ENCODE peak calls at places on chromosomes 3 and 15, in four cellular contexts. P is endodermal cell, G is GM06990, X is BJ. B is an unnamed sample.

GRCh38 chr3:151933224-151933858 is 59.9 kb downstream of the SUCNR1 start:
- DNase-seq in P (no peak), G (no peak), X (peak; percentile 71), B (no peak)

GRCh38 chr3:62186967-62187366 is 186.4 kb downstream of the FEZF2 start:
- DNase-seq in X (no peak), P (peak; percentile 67), G (no peak), B (no peak)

GRCh38 chr3:42148982-42149432 is 57.9 kb downstream of the TRAK1 start:
- DNase-seq in G (no peak), X (peak; percentile 12), P (peak; percentile 90), B (no peak)

GRCh38 chr15:29131336-29132109 is 138.1 kb downstream of the NSMCE3 start:
- DNase-seq in G (no peak), X (no peak), P (no peak), B (no peak)

GRCh38 chr3:7546219-7546618 is 685.3 kb downstream of the GRM7 start:
- DNase-seq in G (no peak), P (no peak), X (no peak), B (no peak)

GRCh38 chr15:71667228-71667627 is 143.1 kb upstream of the NR2E3 start:
- DNase-seq in X (no peak), P (no peak), G (no peak), B (no peak)

GRCh38 chr15:74795961-74796625 is 14.2 kb downstream of the CSK start:
- DNase-seq in X (no peak), P (no peak), G (no peak), B (no peak)

GRCh38 chr3:43953814-43954241 is 263.1 kb downstream of the ABHD5 start:
- DNase-seq in P (no peak), G (no peak), X (no peak), B (no peak)

GRCh38 chr3:53570086-53570485 is 75.7 kb downstream of the CACNA1D start:
- DNase-seq in G (no peak), X (no peak), P (no peak), B (no peak)

DNA sequence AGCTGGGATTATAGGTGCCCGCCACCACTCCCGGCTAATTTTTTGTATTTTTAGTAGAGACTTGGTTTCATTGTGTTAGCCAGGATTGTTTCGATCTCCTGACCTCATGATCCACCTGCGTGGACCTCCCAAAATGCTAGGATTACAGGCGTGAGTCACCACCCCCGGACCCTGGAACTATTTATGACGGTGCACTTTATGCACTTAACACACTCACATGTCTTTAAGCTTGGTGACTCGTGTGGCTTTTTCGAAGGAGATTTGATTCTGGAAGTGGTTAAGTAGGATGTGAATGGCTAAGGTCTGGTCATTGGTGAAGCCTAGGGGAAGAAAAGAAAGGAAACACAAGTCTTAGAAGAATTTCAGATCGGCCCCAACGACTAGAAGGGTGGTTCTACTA is 20.3 kb downstream of the BBS4 start:
- DNase-seq in G (no peak), P (no peak), X (no peak), B (no peak)
- TF ChIP-seq CTCF in G (no peak), P (no peak), X (no peak), B (no peak)

GRCh38 chr15:57611938-57612337 is 20.2 kb downstream of the MYZAP start:
- DNase-seq in X (no peak), G (no peak), P (peak; percentile 57), B (no peak)
- TF ChIP-seq CTCF in X (peak; percentile 58), G (no peak), P (peak; percentile 60), B (no peak)

GRCh38 chr3:39150170-39150802 is 3.1 kb downstream of the CSRNP1 start:
- DNase-seq in G (no peak), P (no peak), X (no peak), B (no peak)
- TF ChIP-seq CTCF in G (no peak), P (peak; percentile 55), X (peak; percentile 10), B (no peak)

GRCh38 chr3:157542711-157543485 is 39.7 kb upstream of the VEPH1 start:
- DNase-seq in G (no peak), P (peak; percentile 89), X (no peak), B (no peak)
- TF ChIP-seq CTCF in G (no peak), P (peak; percentile 71), X (peak; percentile 55), B (no peak)

B was measured in GM13977.